ENCODE peak calls at places on chromosomes 2 and 18, in five cellular contexts. A is foreskin keratinocyte, Z is Karpas-422, S is PC-9, G is A673. T is an unnamed sample. For H3K4me1, the result is how much of the 10 kb centered on the place peaks cover.

GRCh38 chr2:99821572-99822369 is 320.6 kb downstream of the AFF3 start:
- DNase-seq in Z (no peak), G (no peak), S (no peak), A (no peak), T (no peak)

GRCh38 chr2:46847185-46847710 is 68.4 kb downstream of the MCFD2 start:
- DNase-seq in G (peak), Z (no peak), A (peak), S (peak), T (no peak)

GRCh38 chr2:23520256-23520655 is 135.3 kb downstream of the KLHL29 start:
- DNase-seq in G (no peak), Z (no peak), S (no peak), A (no peak), T (no peak)

GRCh38 chr2:205959528-205959927 is 126.4 kb downstream of the INO80D start:
- DNase-seq in S (no peak), G (no peak), Z (no peak), A (no peak), T (no peak)

GRCh38 chr2:223941579-223942277 is 3.4 kb downstream of the WDFY1 start:
- DNase-seq in G (no peak), A (peak), Z (no peak), S (peak), T (peak)

GRCh38 chr2:158926478-158926948 is 41.9 kb upstream of the TANC1 start:
- DNase-seq in A (peak), Z (no peak), G (no peak), S (peak), T (no peak)

GRCh38 chr2:60510713-60511112 is 42.7 kb downstream of the BCL11A start:
- DNase-seq in S (no peak), G (no peak), A (no peak), Z (no peak), T (no peak)

GRCh38 chr2:25586726-25587144 is 86.6 kb downstream of the DTNB start:
- DNase-seq in Z (no peak), A (no peak), S (no peak), G (no peak), T (no peak)

GRCh38 chr2:238081561-238081960 is 18.6 kb upstream of the ESPNL start:
- DNase-seq in Z (no peak), G (no peak), A (no peak), S (no peak), T (no peak)

GRCh38 chr2:10813085-10813748 is 632 bp upstream of the PDIA6 start:
- DNase-seq in A (no peak), S (no peak), G (no peak), Z (no peak), T (no peak)

GRCh38 chr2:52269696-52270485 is 1238.0 kb upstream of the NRXN1 start:
- DNase-seq in G (no peak), Z (no peak), A (no peak), S (no peak), T (no peak)

GRCh38 chr18:34809697-34810096 is 99.6 kb downstream of the DTNA start:
- DNase-seq in A (no peak), S (no peak), G (peak), Z (peak), T (no peak)

GRCh38 chr2:158269143-158269542 is 167.5 kb downstream of the UPP2 start:
- DNase-seq in Z (no peak), G (no peak), S (no peak), A (peak), T (no peak)

GRCh38 chr18:7458873-7459272 is 108.2 kb upstream of the PTPRM start:
- DNase-seq in G (no peak), A (no peak), S (no peak), Z (no peak), T (no peak)

GRCh38 chr18:54323970-54324369 is 33.7 kb downstream of the STARD6 start:
- DNase-seq in Z (no peak), A (no peak), G (no peak), S (no peak), T (no peak)

GRCh38 chr2:8252997-8253694 is 428.7 kb upstream of the ID2 start:
- DNase-seq in A (no peak), S (no peak), G (no peak), Z (peak), T (no peak)

GRCh38 chr2:167844714-167845530 is 402.5 kb downstream of the STK39 start:
- DNase-seq in G (peak), Z (peak), S (peak), A (peak), T (no peak)

GRCh38 chr2:149166958-149167810 is 128.7 kb downstream of the LYPD6B start:
- DNase-seq in G (no peak), Z (no peak), S (no peak), A (peak), T (peak)

GRCh38 chr2:149169653-149170052 is 131.2 kb downstream of the LYPD6B start:
- DNase-seq in A (peak), S (peak), Z (no peak), G (no peak), T (no peak)

GRCh38 chr2:149167941-149168340 is 129.4 kb downstream of the LYPD6B start:
- DNase-seq in A (no peak), Z (no peak), G (no peak), S (no peak), T (no peak)

GRCh38 chr2:149170911-149171310 is 132.4 kb downstream of the LYPD6B start:
- DNase-seq in Z (no peak), G (no peak), A (no peak), S (no peak), T (no peak)

DNA sequence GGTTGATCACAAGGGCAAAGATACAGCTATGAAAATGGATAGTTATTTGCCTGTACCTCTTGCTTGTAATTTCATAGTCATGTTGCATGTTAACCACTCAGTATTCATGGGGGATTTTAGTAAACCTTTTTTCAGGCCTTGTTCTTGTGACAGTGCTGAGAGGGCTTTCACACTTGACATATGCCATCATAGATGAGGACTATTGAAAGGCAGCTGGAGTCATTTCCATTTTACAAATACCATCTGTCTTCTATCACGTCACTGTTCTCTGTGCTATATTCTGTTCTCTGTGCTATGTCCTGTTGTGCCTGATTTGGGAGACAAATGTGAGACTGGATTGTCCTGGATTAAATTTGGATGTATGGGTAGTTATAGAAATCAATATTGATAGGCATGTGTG is 131.7 kb downstream of the LYPD6B start:
- DNase-seq in S (no peak), G (no peak), A (no peak), Z (no peak), T (no peak)
- H3K27ac ChIP-seq in S (peak), G (no peak), A (peak), Z (no peak), T (no peak)

DNA sequence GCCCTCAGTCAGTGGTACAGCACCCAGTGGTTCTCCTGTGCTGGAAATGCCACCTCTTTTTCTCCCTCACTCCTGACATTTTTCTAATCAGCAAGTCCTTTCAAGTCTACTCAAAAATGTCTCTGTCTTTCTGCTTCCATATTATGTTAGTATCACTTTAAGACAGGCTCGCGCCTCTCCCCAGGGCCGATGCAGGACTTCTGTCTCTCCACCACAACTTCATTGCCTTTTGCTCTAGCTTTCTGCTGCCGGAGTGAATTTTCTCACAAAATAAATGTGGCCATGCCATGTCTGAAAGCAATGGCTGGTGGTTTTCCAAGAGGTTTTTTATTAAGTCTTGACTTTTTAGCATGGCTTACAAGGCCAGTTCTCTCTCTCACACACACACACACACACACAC is 73.6 kb downstream of the AOX1 start:
- DNase-seq in Z (no peak), S (no peak), A (no peak), G (no peak), T (no peak)
- H3K4me1 ChIP-seq in Z (under half), S (under half), A (under half), G (under half), T (under half)

GRCh38 chr2:39378968-39379367 is 58.1 kb downstream of the MAP4K3 start:
- DNase-seq in A (no peak), S (no peak), Z (no peak), G (no peak), T (no peak)
- H3K27ac ChIP-seq in A (no peak), S (no peak), Z (no peak), G (no peak), T (no peak)

DNA sequence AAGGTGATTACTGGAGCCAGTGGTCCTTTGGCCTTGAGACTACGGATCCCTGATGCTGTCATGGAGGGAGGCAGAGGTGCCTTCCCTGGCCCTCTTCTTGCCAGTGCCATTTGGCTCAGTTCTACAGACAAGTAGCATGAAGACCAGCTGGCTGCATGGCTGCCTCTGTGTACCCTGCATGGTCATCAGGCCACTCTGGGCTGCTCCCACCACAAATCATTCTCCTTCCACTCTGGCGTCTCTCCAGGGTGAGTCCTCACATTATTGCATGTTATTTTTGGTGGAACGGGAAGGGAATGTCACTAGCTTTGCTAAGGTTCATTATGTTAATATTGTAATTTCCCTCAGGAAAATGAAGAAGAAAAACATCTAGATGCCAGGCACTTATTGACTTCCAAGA is 229.8 kb downstream of the VAPA start:
- DNase-seq in S (no peak), A (no peak), G (no peak), Z (no peak), T (no peak)
- H3K4me1 ChIP-seq in S (under half), A (under half), G (under half), Z (under half), T (under half)

GRCh38 chr18:2256577-2256976 is 314.7 kb downstream of the METTL4 start:
- DNase-seq in G (no peak), S (no peak), Z (no peak), A (no peak), T (no peak)
- H3K27ac ChIP-seq in G (no peak), S (no peak), Z (no peak), A (no peak), T (no peak)

DNA sequence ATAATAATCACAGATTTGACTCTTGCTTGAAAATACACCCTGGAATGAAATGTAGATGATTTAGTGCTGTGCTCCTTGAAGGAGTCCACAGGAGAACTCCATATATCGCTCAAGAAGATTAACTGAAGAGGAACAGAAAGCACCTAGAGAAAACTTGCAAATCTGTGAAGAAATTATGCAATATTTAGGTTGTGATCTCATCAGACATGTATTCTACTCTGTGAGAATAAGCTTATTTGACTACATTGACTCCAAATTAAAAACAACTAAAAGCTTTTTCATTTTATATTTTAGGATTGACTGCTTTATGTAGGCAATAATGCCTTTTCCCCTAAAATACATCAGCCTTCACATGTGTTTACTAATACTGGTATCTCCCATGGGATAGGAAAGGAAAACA is 906.6 kb upstream of the LRATD1 start:
- DNase-seq in A (peak), S (no peak), Z (no peak), G (no peak), T (no peak)
- H3K4me1 ChIP-seq in A (under half), S (under half), Z (under half), G (under half), T (under half)